ENCODE peak calls at places on chromosome 22, in eight cellular contexts. B is uterus; Q is CD8-positive, alpha-beta T cell; D is stomach; H is AG09309; T is effector memory CD4-positive, alpha-beta T cell; V is transverse colon; P is cardiac muscle cell. G is an unnamed sample.
A peak's percentile ranks its signal among the peaks of the same experiment; 100 is the strongest.

GRCh38 chr22:19038728-19039447 is 83.3 kb downstream of the DGCR2 start:
- DNase-seq in B (no peak), Q (no peak), D (no peak), H (no peak), T (no peak), V (no peak), P (no peak), G (no peak)

GRCh38 chr22:25013634-25014033 is 61.1 kb downstream of the KIAA1671 start:
- DNase-seq in B (no peak), Q (no peak), D (no peak), H (no peak), T (no peak), V (peak; percentile 75), P (no peak), G (no peak)

GRCh38 chr22:32558681-32559355 is 84.2 kb downstream of the FBXO7 start:
- DNase-seq in B (peak; percentile 83), Q (no peak), D (peak; percentile 46), H (no peak), T (no peak), V (peak; percentile 82), P (no peak), G (no peak)

GRCh38 chr22:39234157-39234793 is 10.5 kb downstream of the PDGFB start:
- DNase-seq in B (no peak), Q (no peak), D (no peak), H (no peak), T (no peak), V (no peak), P (no peak), G (no peak)

GRCh38 chr22:36731916-36732315 is 28.4 kb upstream of the CACNG2 start:
- DNase-seq in B (no peak), Q (no peak), D (no peak), H (no peak), T (no peak), V (no peak), P (no peak), G (no peak)

GRCh38 chr22:25962711-25963110 is 206.6 kb upstream of the SEZ6L start:
- DNase-seq in B (no peak), Q (no peak), D (no peak), H (no peak), T (no peak), V (no peak), P (no peak), G (no peak)

GRCh38 chr22:41598081-41598480 is 8.4 kb upstream of the PMM1 start:
- DNase-seq in B (no peak), Q (no peak), D (no peak), H (no peak), T (no peak), V (no peak), P (no peak), G (no peak)

GRCh38 chr22:33076368-33076767 is 18.2 kb upstream of the SYN3 start:
- DNase-seq in B (no peak), Q (no peak), D (no peak), H (no peak), T (no peak), V (no peak), P (peak; percentile 79), G (no peak)

GRCh38 chr22:45170001-45170466 is 6.3 kb downstream of the NUP50 start:
- DNase-seq in B (no peak), Q (no peak), D (no peak), H (no peak), T (no peak), V (no peak), P (no peak), G (no peak)

GRCh38 chr22:50162391-50162956 is 8.1 kb upstream of the PANX2 start:
- DNase-seq in B (no peak), Q (no peak), D (no peak), H (no peak), T (no peak), V (no peak), P (no peak), G (no peak)

GRCh38 chr22:33104192-33104591 is 46.0 kb upstream of the SYN3 start:
- DNase-seq in B (no peak), Q (no peak), D (no peak), H (no peak), T (no peak), V (no peak), P (no peak), G (no peak)

GRCh38 chr22:24937114-24937513 is 9.4 kb downstream of the LHFPL7 start:
- DNase-seq in B (no peak), Q (no peak), D (no peak), H (no peak), T (no peak), V (no peak), P (peak; percentile 29), G (peak; percentile 36)

GRCh38 chr22:19869497-19870152 is 15.0 kb upstream of the GNB1L start:
- DNase-seq in B (no peak), Q (no peak), D (no peak), H (no peak), T (no peak), V (no peak), P (no peak), G (no peak)

GRCh38 chr22:36253523-36254490 is 874 bp downstream of the APOL1 start:
- DNase-seq in B (no peak), Q (no peak), D (peak; percentile 68), H (no peak), T (no peak), V (peak; percentile 58), P (no peak), G (no peak)

GRCh38 chr22:44583854-44584253 is 85.8 kb upstream of the RTL6 start:
- DNase-seq in B (peak; percentile 8), Q (no peak), D (no peak), H (no peak), T (no peak), V (no peak), P (no peak), G (no peak)

GRCh38 chr22:45254789-45255261 is 14.1 kb upstream of the KIAA0930 start:
- DNase-seq in B (no peak), Q (no peak), D (no peak), H (no peak), T (no peak), V (no peak), P (no peak), G (no peak)

GRCh38 chr22:35555351-35555915 is 14.8 kb downstream of the RASD2 start:
- DNase-seq in B (no peak), Q (no peak), D (no peak), H (no peak), T (no peak), V (no peak), P (no peak), G (no peak)

GRCh38 chr22:36258750-36259619 is 6.1 kb downstream of the APOL1 start:
- DNase-seq in B (peak; percentile 50), Q (peak; percentile 26), D (no peak), H (no peak), T (no peak), V (peak; percentile 47), P (peak; percentile 58), G (no peak)

GRCh38 chr22:44214764-44215163 is 34.0 kb downstream of the PARVG start:
- DNase-seq in B (no peak), Q (no peak), D (no peak), H (no peak), T (no peak), V (no peak), P (no peak), G (no peak)

GRCh38 chr22:46748948-46749681 is 11.1 kb upstream of the CERK start:
- DNase-seq in B (no peak), Q (peak; percentile 80), D (no peak), H (no peak), T (peak; percentile 42), V (no peak), P (no peak), G (peak; percentile 65)
- H3K4me3 ChIP-seq in B (no peak overlapping the region), Q (peak overlapping the region; percentile 38), D (no peak overlapping the region), H (no peak overlapping the region), T (peak overlapping the region; percentile 34), V (no peak overlapping the region), P (no peak overlapping the region), G (peak overlapping the region; percentile 18)

DNA sequence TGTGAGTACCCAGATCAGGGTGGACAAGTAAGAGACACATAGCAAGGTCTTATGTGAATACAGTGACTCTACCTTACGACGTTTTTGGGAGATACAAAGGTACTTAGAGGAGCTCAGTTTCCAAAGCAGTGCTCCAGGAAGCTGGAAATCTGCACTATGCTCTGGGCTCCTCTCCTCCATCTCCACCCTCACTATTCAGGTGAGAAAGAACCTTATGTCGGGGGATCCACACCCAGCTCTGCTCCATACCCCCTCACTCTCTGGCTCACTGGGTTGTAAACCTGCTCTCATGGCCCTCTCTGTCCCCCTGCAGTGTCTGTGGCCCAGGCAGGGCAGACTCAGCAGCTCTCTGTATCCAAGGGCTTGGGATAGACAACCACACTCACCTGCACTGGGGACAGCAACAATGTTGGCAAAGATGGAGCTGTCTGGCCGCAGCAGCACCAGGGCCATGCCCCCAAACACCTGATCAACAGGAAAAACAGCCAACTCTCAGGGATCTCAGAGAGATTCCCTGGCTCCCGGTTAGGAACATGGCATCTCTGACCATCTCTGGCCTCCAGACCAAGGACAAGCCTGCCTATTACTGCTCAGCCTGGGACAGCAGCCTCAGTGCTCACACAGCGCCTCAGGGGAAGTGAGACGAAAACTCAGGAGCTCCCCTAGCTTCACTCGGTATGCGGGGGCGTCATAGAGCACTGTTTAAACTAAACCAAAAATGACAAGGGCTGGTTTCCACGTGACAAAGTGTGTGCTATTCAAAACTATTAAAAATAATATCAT is 60.9 kb upstream of the TOP3B start:
- DNase-seq in B (no peak), Q (no peak), D (no peak), H (no peak), T (no peak), V (no peak), P (no peak), G (no peak)
- H3K4me3 ChIP-seq in B (no peak overlapping the region), Q (no peak overlapping the region), D (no peak overlapping the region), H (no peak overlapping the region), T (no peak overlapping the region), V (no peak overlapping the region), P (no peak overlapping the region), G (no peak overlapping the region)

GRCh38 chr22:38107692-38108515 is 2.6 kb downstream of the BAIAP2L2 start:
- DNase-seq in B (no peak), Q (no peak), D (peak; percentile 40), H (no peak), T (no peak), V (peak; percentile 85), P (no peak), G (no peak)

GRCh38 chr22:38108561-38109319 is 1.7 kb downstream of the BAIAP2L2 start:
- DNase-seq in B (no peak), Q (no peak), D (no peak), H (no peak), T (no peak), V (peak; percentile 35), P (no peak), G (no peak)

GRCh38 chr22:38110008-38110862 is at the start of gene BAIAP2L2:
- DNase-seq in B (no peak), Q (no peak), D (peak; percentile 60), H (no peak), T (no peak), V (peak; percentile 80), P (no peak), G (no peak)

GRCh38 chr22:38110863-38111852 is 674 bp upstream of the BAIAP2L2 start:
- DNase-seq in B (no peak), Q (no peak), D (peak; percentile 68), H (no peak), T (no peak), V (peak; percentile 81), P (no peak), G (no peak)

GRCh38 chr22:38109391-38110000 is 988 bp downstream of the BAIAP2L2 start:
- DNase-seq in B (no peak), Q (no peak), D (no peak), H (no peak), T (peak; percentile 8), V (no peak), P (peak; percentile 35), G (no peak)
- H3K4me3 ChIP-seq in B (no peak overlapping the region), Q (no peak overlapping the region), D (no peak overlapping the region), H (no peak overlapping the region), T (no peak overlapping the region), V (no peak overlapping the region), P (no peak overlapping the region), G (no peak overlapping the region)

GRCh38 chr22:38213319-38214247 is 11.8 kb downstream of the MAFF start:
- DNase-seq in B (no peak), Q (no peak), D (no peak), H (no peak), T (no peak), V (no peak), P (no peak), G (no peak)
- H3K4me3 ChIP-seq in B (no peak overlapping the region), Q (no peak overlapping the region), D (peak overlapping the region; percentile 30), H (no peak overlapping the region), T (peak overlapping the region; percentile 29), V (no peak overlapping the region), P (peak overlapping the region; percentile 34), G (no peak overlapping the region)